ENCODE peak calls at places on chromosome 7, in nine cellular contexts. N, D, R, Y, H, Q, V, X and S are unnamed samples. For H3K9me3, the result is how much of the 10 kb centered on the place peaks cover.

GRCh38 chr7:7565746-7566650 is 686 bp upstream of the MIOS start:
- DNase-seq in N (no peak), D (no peak), R (no peak), Y (peak), H (peak), Q (no peak), V (no peak), X (peak), S (peak)

GRCh38 chr7:50273301-50273700 is 31.2 kb upstream of the IKZF1 start:
- DNase-seq in N (no peak), D (no peak), R (no peak), Y (no peak), H (no peak), Q (no peak), V (no peak), X (no peak), S (no peak)

GRCh38 chr7:156836443-156836842 is 56.5 kb downstream of the LMBR1 start:
- DNase-seq in N (no peak), D (no peak), R (no peak), Y (no peak), H (no peak), Q (no peak), V (no peak), X (no peak), S (no peak)

GRCh38 chr7:66088861-66089838 is 13.5 kb downstream of the ASL start:
- DNase-seq in N (no peak), D (no peak), R (no peak), Y (no peak), H (no peak), Q (no peak), V (no peak), X (no peak), S (no peak)

GRCh38 chr7:89103564-89103963 is 308.0 kb upstream of the TEX47 start:
- DNase-seq in N (no peak), D (no peak), R (no peak), Y (no peak), H (no peak), Q (no peak), V (no peak), X (no peak), S (no peak)

GRCh38 chr7:107744345-107744750 is 406 bp downstream of the CBLL1 start:
- DNase-seq in N (no peak), D (no peak), R (no peak), Y (no peak), H (no peak), Q (no peak), V (no peak), X (no peak), S (no peak)

GRCh38 chr7:134686782-134687181 is 40.1 kb downstream of the BPGM start:
- DNase-seq in N (no peak), D (no peak), R (no peak), Y (peak), H (peak), Q (no peak), V (no peak), X (no peak), S (no peak)

GRCh38 chr7:47253650-47254080 is 328.2 kb downstream of the TNS3 start:
- DNase-seq in N (peak), D (peak), R (peak), Y (peak), H (peak), Q (no peak), V (no peak), X (peak), S (no peak)

GRCh38 chr7:35241884-35242283 is 12.0 kb downstream of the TBX20 start:
- DNase-seq in N (no peak), D (no peak), R (peak), Y (no peak), H (no peak), Q (peak), V (no peak), X (no peak), S (no peak)

GRCh38 chr7:1912472-1913289 is 242.6 kb downstream of the ELFN1 start:
- DNase-seq in N (peak), D (peak), R (no peak), Y (peak), H (no peak), Q (no peak), V (no peak), X (no peak), S (no peak)

DNA sequence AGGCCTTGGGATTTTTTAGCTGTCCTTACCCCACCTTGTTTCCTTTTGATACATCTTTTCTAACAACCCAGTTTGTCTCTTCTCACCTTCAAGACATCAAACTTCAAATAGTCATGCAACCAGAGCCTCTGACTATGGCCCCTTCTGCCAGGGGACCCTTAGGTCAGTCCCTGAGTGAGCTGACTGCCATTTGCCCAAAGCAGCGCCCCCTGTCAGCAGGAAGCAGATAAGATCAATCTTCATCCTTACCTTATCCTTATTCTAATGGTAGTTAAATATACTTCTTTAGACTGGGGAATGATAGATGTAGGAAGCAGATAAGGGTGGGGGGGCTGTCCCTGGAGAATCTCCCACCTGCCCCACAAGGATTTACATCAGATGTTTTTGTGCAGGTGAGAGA is 29.8 kb upstream of the CDC14C start:
- DNase-seq in N (no peak), D (no peak), R (no peak), Y (no peak), H (no peak), Q (no peak), V (no peak), X (no peak), S (no peak)
- TF ChIP-seq CTCF in N (no peak), D (no peak), R (no peak), Y (no peak), H (no peak), Q (no peak), V (no peak), X (no peak), S (no peak)

GRCh38 chr7:55018361-55019328 is at the start of gene EGFR:
- DNase-seq in N (peak), D (peak), R (peak), Y (peak), H (peak), Q (peak), V (no peak), X (peak), S (peak)
- H3K4me3 ChIP-seq in N (peak), D (peak), R (peak), Y (peak), H (peak), Q (peak), V (no peak), X (peak), S (peak)

DNA sequence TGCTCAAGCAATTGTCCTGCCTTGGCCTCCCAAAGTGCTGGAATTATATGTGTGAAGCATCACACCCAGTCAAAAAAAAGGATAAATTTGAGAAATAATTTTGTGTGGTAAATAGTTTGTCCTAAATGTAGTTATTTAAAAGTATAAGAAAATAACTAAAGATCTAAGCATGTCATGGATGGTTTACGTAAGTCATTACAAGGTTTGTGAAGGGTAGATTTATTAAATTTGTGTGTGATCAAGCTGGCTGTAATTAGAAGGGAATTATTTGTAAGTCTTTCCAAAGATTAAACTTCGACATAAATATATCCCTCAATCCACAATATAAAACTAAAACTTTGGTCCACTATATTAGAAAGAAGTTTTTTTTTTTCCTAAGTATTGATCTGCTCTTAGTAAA is 28.6 kb downstream of the ORC5 start:
- DNase-seq in N (no peak), D (no peak), R (peak), Y (no peak), H (no peak), Q (no peak), V (no peak), X (no peak), S (no peak)
- H3K9me3 ChIP-seq in N (under half), D (under half), R (under half), Y (under half), H (under half), Q (under half), V (under half), X (under half), S (under half)

GRCh38 chr7:93097388-93097787 is 20.4 kb downstream of the SAMD9 start:
- DNase-seq in N (no peak), D (no peak), R (no peak), Y (no peak), H (no peak), Q (no peak), V (no peak), X (no peak), S (no peak)

GRCh38 chr7:93092757-93093370 is 24.9 kb downstream of the SAMD9 start:
- DNase-seq in N (no peak), D (no peak), R (peak), Y (no peak), H (no peak), Q (peak), V (no peak), X (no peak), S (no peak)
- TF ChIP-seq CTCF in N (peak), D (no peak), R (peak), Y (peak), H (peak), Q (peak), V (no peak), X (peak), S (no peak)

DNA sequence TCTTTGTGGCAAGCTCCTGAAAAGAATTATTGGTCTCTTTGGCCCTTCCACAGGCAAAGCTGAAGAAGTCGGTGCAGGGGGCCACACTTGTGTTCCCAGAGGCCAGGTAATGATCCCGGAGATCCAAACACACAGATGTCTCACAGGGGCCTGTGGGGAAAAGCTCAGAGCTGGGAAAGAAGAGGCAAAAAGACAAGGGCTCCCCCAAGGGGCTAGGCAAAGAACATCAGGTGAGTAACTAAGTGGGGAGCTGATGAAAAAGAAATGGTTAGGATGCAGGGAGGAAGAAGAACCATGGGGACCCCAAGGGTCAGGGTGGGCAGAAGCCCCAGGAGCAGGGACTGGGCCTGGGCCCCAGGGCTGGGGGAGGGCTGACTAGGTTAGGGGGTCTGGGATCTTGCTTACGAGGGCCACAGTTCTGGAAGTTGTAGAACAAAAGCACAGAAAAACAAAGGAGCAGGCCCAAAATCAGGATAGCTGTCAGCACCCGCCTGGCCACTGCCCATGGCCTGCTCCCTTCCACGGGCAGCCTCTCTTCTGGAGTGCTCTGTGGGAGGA is 1.1 kb downstream of the KEL start:
- DNase-seq in N (no peak), D (no peak), R (no peak), Y (no peak), H (no peak), Q (peak), V (no peak), X (no peak), S (no peak)
- H3K4me3 ChIP-seq in N (no peak), D (no peak), R (no peak), Y (no peak), H (no peak), Q (no peak), V (no peak), X (no peak), S (no peak)

DNA sequence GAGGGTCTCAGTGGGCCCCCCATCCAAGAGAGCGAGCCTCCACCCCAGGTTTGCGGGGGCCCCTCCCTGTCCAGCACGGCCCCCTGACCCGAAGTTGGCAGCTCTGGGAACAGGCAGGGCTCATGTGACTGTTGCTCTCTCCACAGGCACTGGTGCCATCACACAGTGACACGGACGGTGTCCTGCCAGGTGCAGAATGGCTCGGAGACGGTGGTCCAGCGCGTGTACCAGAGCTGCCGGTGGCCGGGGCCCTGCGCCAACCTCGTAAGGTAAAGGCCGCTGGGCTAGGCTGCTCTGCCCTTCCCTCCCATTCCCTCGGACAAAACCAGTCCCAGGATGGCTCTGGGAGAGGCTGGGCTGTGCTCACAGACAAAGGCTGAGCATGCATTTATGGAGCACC is 57.2 kb downstream of the COL26A1 start:
- DNase-seq in N (no peak), D (no peak), R (no peak), Y (no peak), H (no peak), Q (no peak), V (no peak), X (no peak), S (no peak)
- H3K9me3 ChIP-seq in N (under half), D (under half), R (under half), Y (under half), H (under half), Q (under half), V (under half), X (under half), S (under half)

GRCh38 chr7:112079671-112080070 is 126.5 kb downstream of the DOCK4 start:
- DNase-seq in N (no peak), D (no peak), R (no peak), Y (no peak), H (no peak), Q (peak), V (no peak), X (no peak), S (no peak)
- TF ChIP-seq CTCF in N (peak), D (no peak), R (no peak), Y (peak), H (no peak), Q (peak), V (no peak), X (no peak), S (no peak)

DNA sequence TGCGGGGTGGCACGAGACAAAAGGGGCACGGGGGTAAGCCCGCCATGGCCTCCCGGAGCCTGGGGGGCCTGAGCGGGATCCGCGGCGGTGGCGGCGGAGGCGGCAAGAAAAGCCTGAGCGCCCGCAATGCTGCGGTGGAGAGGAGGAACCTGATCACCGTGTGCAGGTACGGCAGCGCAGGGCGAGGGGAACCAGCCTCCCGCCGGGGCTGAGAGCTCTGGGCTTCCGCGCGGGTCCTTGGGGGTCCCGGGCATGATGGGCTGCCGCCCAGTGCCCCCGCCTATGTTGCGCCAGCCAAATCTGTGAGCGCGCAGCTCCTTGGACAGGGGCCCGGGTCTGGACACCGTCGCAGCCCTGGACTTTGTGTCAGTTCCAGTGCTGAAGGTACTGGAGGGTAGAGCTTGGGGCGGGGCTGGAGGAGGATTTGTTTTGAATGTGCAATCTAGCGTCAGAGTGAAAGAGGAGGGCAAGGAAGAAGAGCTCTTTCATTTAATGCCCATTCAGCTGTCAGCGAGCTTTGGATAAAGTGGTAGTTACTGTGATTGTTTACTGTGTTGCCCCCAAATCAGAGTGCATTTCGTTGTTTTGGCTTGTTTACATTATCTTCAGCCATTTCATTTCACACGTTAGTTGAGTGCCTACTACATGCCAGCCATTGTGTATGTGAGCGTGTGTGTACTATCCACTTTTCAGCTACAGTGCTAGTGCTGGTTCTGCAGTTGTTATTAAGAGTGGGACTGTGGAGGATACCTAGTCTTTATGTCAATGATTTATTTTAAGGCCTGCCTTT is 777 bp downstream of the RUNDC3B start:
- DNase-seq in N (peak), D (peak), R (peak), Y (peak), H (no peak), Q (peak), V (peak), X (peak), S (peak)
- H3K4me3 ChIP-seq in N (peak), D (peak), R (peak), Y (peak), H (peak), Q (peak), V (peak), X (peak), S (peak)

GRCh38 chr7:27619492-27619891 is 43.2 kb downstream of the HIBADH start:
- DNase-seq in N (no peak), D (no peak), R (no peak), Y (no peak), H (no peak), Q (no peak), V (no peak), X (no peak), S (no peak)
- H3K9me3 ChIP-seq in N (under half), D (under half), R (under half), Y (under half), H (under half), Q (under half), V (under half), X (under half), S (under half)

GRCh38 chr7:140924019-140924820 is 509 bp downstream of the BRAF start:
- DNase-seq in N (peak), D (peak), R (peak), Y (peak), H (peak), Q (peak), V (peak), X (peak), S (peak)
- TF ChIP-seq CTCF in N (peak), D (peak), R (peak), Y (peak), H (peak), Q (peak), V (no peak), X (peak), S (peak)